ENCODE peak calls at places on chromosomes 3 and 15, in eight cellular contexts. Z, T, Y, S, O, E, F and I are unnamed samples.

GRCh38 chr3:194575484-194576210 is 57.6 kb downstream of the TMEM44 start:
- DNase-seq in E (no peak), T (no peak), F (no peak), Z (peak), Y (no peak), O (no peak), S (no peak), I (no peak)

GRCh38 chr15:90915808-90916440 is 12.8 kb downstream of the MAN2A2 start:
- DNase-seq in E (no peak), S (no peak), Z (no peak), O (no peak), Y (no peak), F (no peak), T (no peak), I (no peak)

GRCh38 chr15:69526086-69526485 is 73.5 kb downstream of the RPLP1 start:
- DNase-seq in E (no peak), O (no peak), Y (no peak), Z (peak), F (no peak), S (no peak), T (no peak), I (no peak)

GRCh38 chr3:18732474-18732873 is 307.3 kb upstream of the SATB1 start:
- DNase-seq in Z (no peak), Y (no peak), S (no peak), O (no peak), T (no peak), F (no peak), E (no peak), I (no peak)

GRCh38 chr3:160486459-160486869 is 36.9 kb upstream of the TRIM59 start:
- DNase-seq in E (peak), T (no peak), Z (peak), F (no peak), O (no peak), S (no peak), Y (peak), I (no peak)

GRCh38 chr15:35929740-35930444 is 383.9 kb upstream of the DPH6 start:
- DNase-seq in F (no peak), Z (no peak), T (no peak), S (no peak), Y (no peak), O (no peak), E (no peak), I (no peak)

GRCh38 chr3:122510878-122511481 is 3.8 kb downstream of the KPNA1 start:
- DNase-seq in O (no peak), F (no peak), Y (no peak), S (no peak), T (no peak), Z (no peak), E (no peak), I (no peak)

GRCh38 chr3:120100711-120101110 is 6.5 kb upstream of the GSK3B start:
- DNase-seq in Z (peak), E (no peak), Y (no peak), F (no peak), O (no peak), S (peak), T (no peak), I (no peak)

GRCh38 chr3:69770976-69771634 is 31.8 kb downstream of the MITF start:
- DNase-seq in Z (peak), S (no peak), F (no peak), O (no peak), T (no peak), Y (no peak), E (no peak), I (no peak)

GRCh38 chr15:84824260-84824690 is 7.1 kb downstream of the ALPK3 start:
- DNase-seq in Y (no peak), Z (no peak), O (no peak), T (no peak), F (no peak), E (no peak), S (peak), I (no peak)

GRCh38 chr3:40073310-40074007 is 236.0 kb upstream of the EIF1B start:
- DNase-seq in F (no peak), S (no peak), E (no peak), Y (no peak), T (no peak), Z (no peak), O (no peak), I (no peak)

GRCh38 chr3:12644297-12644937 is 19.5 kb downstream of the RAF1 start:
- DNase-seq in F (no peak), Y (no peak), T (no peak), E (no peak), S (peak), Z (peak), O (no peak), I (no peak)

GRCh38 chr15:48522123-48522522 is 123.4 kb downstream of the FBN1 start:
- DNase-seq in Z (no peak), S (no peak), F (no peak), Y (no peak), O (no peak), T (no peak), E (no peak), I (no peak)

GRCh38 chr3:156509209-156510174 is 45.4 kb downstream of the SSR3 start:
- DNase-seq in Z (peak), T (no peak), S (no peak), F (no peak), E (no peak), O (no peak), Y (peak), I (no peak)

GRCh38 chr3:147370316-147370715 is 36.0 kb downstream of the ZIC4 start:
- DNase-seq in O (no peak), E (no peak), T (no peak), S (no peak), F (no peak), Y (no peak), Z (no peak), I (no peak)

GRCh38 chr3:39502838-39503145 is 35.3 kb downstream of the MOBP start:
- DNase-seq in T (no peak), E (no peak), S (no peak), O (no peak), Y (no peak), F (no peak), Z (no peak), I (no peak)

GRCh38 chr3:171415070-171415469 is 45.1 kb downstream of the TNIK start:
- DNase-seq in O (no peak), E (no peak), F (no peak), Z (peak), Y (no peak), T (no peak), S (peak), I (no peak)

GRCh38 chr15:45112592-45113379 is 1.2 kb downstream of the DUOX2 start:
- DNase-seq in Y (no peak), S (no peak), Z (no peak), F (no peak), T (no peak), O (no peak), E (no peak), I (no peak)

GRCh38 chr3:73813978-73814292 is 189.2 kb upstream of the PDZRN3 start:
- DNase-seq in O (no peak), Y (no peak), Z (no peak), T (no peak), E (no peak), F (no peak), S (no peak), I (no peak)

GRCh38 chr15:71220828-71221227 is 105.6 kb downstream of the THSD4 start:
- DNase-seq in T (no peak), S (no peak), F (no peak), Z (no peak), E (no peak), O (no peak), Y (no peak), I (no peak)

GRCh38 chr3:189899186-189899585 is 221.5 kb downstream of the P3H2 start:
- DNase-seq in S (no peak), F (no peak), Y (no peak), T (no peak), E (no peak), O (no peak), Z (no peak), I (no peak)

GRCh38 chr3:17765819-17766472 is 23.5 kb upstream of the TBC1D5 start:
- DNase-seq in Y (no peak), O (no peak), Z (no peak), T (no peak), S (no peak), F (no peak), E (no peak), I (no peak)

GRCh38 chr3:169390741-169391300 is 272.7 kb downstream of the MECOM start:
- DNase-seq in Y (no peak), E (no peak), O (no peak), Z (no peak), S (no peak), T (no peak), F (no peak), I (no peak)

GRCh38 chr3:9339750-9340449 is 23.0 kb upstream of the THUMPD3 start:
- DNase-seq in O (no peak), Y (no peak), S (no peak), T (no peak), Z (no peak), E (no peak), F (no peak), I (no peak)

GRCh38 chr3:63967675-63968611 is 55.4 kb downstream of the PSMD6 start:
- DNase-seq in E (peak), Z (peak), Y (peak), O (peak), S (no peak), F (peak), T (no peak), I (peak)

GRCh38 chr15:94263341-94264273 is 32.2 kb downstream of the MCTP2 start:
- DNase-seq in T (no peak), S (peak), Y (no peak), E (no peak), Z (peak), F (no peak), O (no peak), I (no peak)

GRCh38 chr3:94647131-94647530 is 584.3 kb downstream of the NSUN3 start:
- DNase-seq in Y (no peak), S (no peak), T (no peak), Z (no peak), E (no peak), O (no peak), F (no peak), I (no peak)

GRCh38 chr15:100193277-100193860 is 148.4 kb downstream of the ADAMTS17 start:
- DNase-seq in Z (no peak), E (no peak), Y (no peak), T (no peak), S (no peak), O (no peak), F (no peak), I (no peak)

GRCh38 chr3:195012571-195012970 is 258.4 kb downstream of the XXYLT1 start:
- DNase-seq in Y (no peak), F (no peak), T (no peak), E (no peak), S (no peak), Z (no peak), O (no peak), I (no peak)

GRCh38 chr3:46714728-46715506 is 2.8 kb downstream of the PRSS50 start:
- DNase-seq in E (no peak), Y (no peak), T (no peak), O (no peak), S (no peak), Z (no peak), F (no peak), I (no peak)

GRCh38 chr3:137852511-137852910 is 88.4 kb downstream of the SOX14 start:
- DNase-seq in S (no peak), Z (no peak), T (no peak), F (no peak), Y (no peak), E (no peak), O (no peak), I (no peak)

GRCh38 chr3:58659051-58659675 is 7.4 kb downstream of the FAM3D start:
- DNase-seq in S (no peak), F (no peak), O (no peak), Z (peak), T (no peak), E (no peak), Y (no peak), I (no peak)